ENCODE peak calls at places on chromosomes 4 and X, in four cellular contexts. W is foreskin keratinocyte, P is coronary artery, N is esophagus muscularis mucosa. I is an unnamed sample.

GRCh38 chr4:75781328-75781727 is 57.0 kb downstream of the USO1 start:
- DNase-seq in W (peak; percentile 18), N (no peak), P (no peak), I (no peak)

GRCh38 chr4:180407273-180407885 is 1835.8 kb upstream of the TENM3 start:
- DNase-seq in W (no peak), P (no peak), N (no peak), I (no peak)

GRCh38 chr4:97866821-97867556 is 276.3 kb downstream of the STPG2 start:
- DNase-seq in W (no peak), P (no peak), N (no peak), I (no peak)

GRCh38 chrX:70434352-70434866 is 10.2 kb upstream of the DLG3 start:
- DNase-seq in W (peak; percentile 39), N (peak; percentile 93), P (peak; percentile 89), I (peak; percentile 91)

GRCh38 chr4:4866124-4866832 is 6.8 kb downstream of the MSX1 start:
- DNase-seq in N (no peak), P (no peak), W (no peak), I (no peak)

GRCh38 chrX:107485019-107485418 is 35.6 kb downstream of the FRMPD3 start:
- DNase-seq in P (no peak), W (no peak), N (no peak), I (no peak)

GRCh38 chr4:40309250-40309774 is 25.8 kb upstream of the CHRNA9 start:
- DNase-seq in W (peak; percentile 22), P (peak; percentile 83), N (peak; percentile 96), I (peak; percentile 93)

GRCh38 chr4:13538427-13538973 is 5.8 kb downstream of the NKX3-2 start:
- DNase-seq in P (no peak), W (no peak), N (peak; percentile 88), I (no peak)

GRCh38 chrX:15055146-15055930 is 182.1 kb downstream of the MOSPD2 start:
- DNase-seq in P (no peak), N (no peak), W (peak; percentile 34), I (no peak)

GRCh38 chr4:163107754-163108153 is 58.9 kb downstream of the NAF1 start:
- DNase-seq in W (no peak), N (no peak), P (no peak), I (no peak)

GRCh38 chr4:9773464-9773863 is 8.0 kb upstream of the DRD5 start:
- DNase-seq in P (no peak), N (no peak), W (no peak), I (no peak)

GRCh38 chr4:114472269-114473032 is 126.2 kb upstream of the UGT8 start:
- DNase-seq in W (no peak), P (no peak), N (no peak), I (no peak)

GRCh38 chr4:151415978-151416377 is 7.0 kb downstream of the FHIP1A start:
- DNase-seq in P (no peak), W (no peak), N (no peak), I (no peak)

GRCh38 chr4:10811992-10812391 is 127.4 kb upstream of the CLNK start:
- DNase-seq in N (no peak), P (no peak), W (no peak), I (no peak)

GRCh38 chr4:75036046-75036445 is 103.1 kb downstream of the PARM1 start:
- DNase-seq in N (no peak), P (no peak), W (no peak), I (no peak)

GRCh38 chr4:123939621-123940020 is 543.0 kb downstream of the SPRY1 start:
- DNase-seq in W (peak; percentile 46), N (no peak), P (no peak), I (no peak)

GRCh38 chr4:136484996-136485395 is 1047.3 kb downstream of the PCDH18 start:
- DNase-seq in W (no peak), N (no peak), P (no peak), I (no peak)

GRCh38 chr4:112802780-112803179 is 165.8 kb downstream of the LARP7 start:
- DNase-seq in W (no peak), P (no peak), N (no peak), I (no peak)

GRCh38 chrX:20471483-20471882 is 204.8 kb upstream of the RPS6KA3 start:
- DNase-seq in W (no peak), P (no peak), N (no peak), I (no peak)

GRCh38 chr4:142480244-142480643 is 365.9 kb downstream of the INPP4B start:
- DNase-seq in N (no peak), W (no peak), P (no peak), I (no peak)

GRCh38 chrX:7225338-7225737 is 77.4 kb upstream of the PUDP start:
- DNase-seq in N (no peak), W (no peak), P (no peak), I (no peak)

GRCh38 chr4:35604252-35604651 is 640.1 kb downstream of the ARAP2 start:
- DNase-seq in N (no peak), P (no peak), W (no peak), I (no peak)

GRCh38 chr4:88382621-88383020 is 4.0 kb downstream of the HERC6 start:
- DNase-seq in W (peak; percentile 46), N (no peak), P (no peak), I (no peak)

GRCh38 chr4:108034560-108034959 is 44.9 kb downstream of the HADH start:
- DNase-seq in W (no peak), N (no peak), P (no peak), I (no peak)

GRCh38 chr4:5730436-5730835 is 19.4 kb downstream of the EVC start:
- DNase-seq in W (no peak), N (no peak), P (no peak), I (no peak)

GRCh38 chrX:101062171-101062570 is 10.3 kb upstream of the TRMT2B start:
- DNase-seq in P (no peak), W (no peak), N (no peak), I (no peak)

GRCh38 chrX:131405497-131405896 is 116.4 kb upstream of the IGSF1 start:
- DNase-seq in P (no peak), N (no peak), W (no peak), I (no peak)

GRCh38 chrX:25968920-25969319 is 169.2 kb upstream of the MAGEB18 start:
- DNase-seq in W (no peak), N (no peak), P (no peak), I (no peak)

GRCh38 chrX:15877380-15877779 is 22.8 kb upstream of the AP1S2 start:
- DNase-seq in P (no peak), N (no peak), W (no peak), I (no peak)

GRCh38 chr4:98568896-98569663 is 89.3 kb downstream of the TSPAN5 start:
- DNase-seq in N (peak; percentile 68), W (no peak), P (no peak), I (no peak)

GRCh38 chrX:12950851-12951589 is 23.9 kb upstream of the TMSB4X start:
- DNase-seq in N (no peak), P (no peak), W (no peak), I (no peak)

GRCh38 chr4:140020457-140021361 is 133.3 kb downstream of the MAML3 start:
- DNase-seq in W (no peak), P (no peak), N (no peak), I (no peak)

GRCh38 chrX:49072712-49073095 is 1.1 kb downstream of the PRAF2 start:
- DNase-seq in P (no peak), W (no peak), N (no peak), I (no peak)

GRCh38 chrX:55057691-55058249 is 17.1 kb upstream of the PAGE2B start:
- DNase-seq in P (no peak), W (no peak), N (no peak), I (no peak)

GRCh38 chr4:3787489-3788365 is 21.5 kb downstream of the ADRA2C start:
- DNase-seq in W (no peak), N (no peak), P (no peak), I (no peak)

GRCh38 chr4:3784469-3785291 is 18.5 kb downstream of the ADRA2C start:
- DNase-seq in W (no peak), P (no peak), N (no peak), I (no peak)

GRCh38 chr4:3785292-3785565 is 19.0 kb downstream of the ADRA2C start:
- DNase-seq in W (no peak), P (no peak), N (no peak), I (no peak)

GRCh38 chr4:3788366-3788660 is 22.1 kb downstream of the ADRA2C start:
- DNase-seq in N (no peak), W (no peak), P (no peak), I (no peak)

DNA sequence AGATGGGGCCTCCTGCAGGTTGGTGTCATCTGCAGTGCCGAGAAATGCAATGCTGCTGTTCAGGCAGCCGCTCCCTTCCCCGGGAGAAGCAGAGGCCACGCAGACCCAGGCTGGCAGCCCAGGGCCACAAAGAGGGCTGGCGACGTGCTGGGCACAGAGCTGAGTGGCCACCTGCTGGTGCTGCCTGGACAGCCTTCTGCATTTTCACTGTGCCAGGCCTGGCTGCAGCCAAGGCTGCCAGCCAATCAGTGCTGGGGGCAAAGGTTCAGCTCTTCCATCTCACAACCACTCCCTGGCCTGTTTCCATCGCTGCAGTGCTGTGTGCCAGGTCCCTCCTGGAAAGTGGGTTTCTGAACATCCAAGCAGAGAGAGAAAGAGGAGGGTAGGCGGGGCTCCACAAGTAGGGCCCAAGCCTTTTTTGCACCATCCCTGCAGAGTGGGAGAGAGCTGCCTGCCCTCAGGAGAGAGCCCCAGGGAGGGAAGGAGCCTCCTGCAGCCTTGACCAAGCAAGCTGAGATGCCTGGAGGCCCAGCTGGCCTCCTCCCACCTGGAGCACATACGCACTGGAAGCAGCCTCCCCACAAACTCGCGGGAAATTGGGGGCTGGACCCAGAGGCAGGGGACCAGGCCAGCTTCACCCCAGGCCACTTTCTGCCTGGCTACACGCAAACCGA is 20.1 kb downstream of the ADRA2C start:
- DNase-seq in W (no peak), N (no peak), P (no peak), I (no peak)
- TF ChIP-seq CTCF in W (no peak), N (no peak), P (no peak), I (no peak)

DNA sequence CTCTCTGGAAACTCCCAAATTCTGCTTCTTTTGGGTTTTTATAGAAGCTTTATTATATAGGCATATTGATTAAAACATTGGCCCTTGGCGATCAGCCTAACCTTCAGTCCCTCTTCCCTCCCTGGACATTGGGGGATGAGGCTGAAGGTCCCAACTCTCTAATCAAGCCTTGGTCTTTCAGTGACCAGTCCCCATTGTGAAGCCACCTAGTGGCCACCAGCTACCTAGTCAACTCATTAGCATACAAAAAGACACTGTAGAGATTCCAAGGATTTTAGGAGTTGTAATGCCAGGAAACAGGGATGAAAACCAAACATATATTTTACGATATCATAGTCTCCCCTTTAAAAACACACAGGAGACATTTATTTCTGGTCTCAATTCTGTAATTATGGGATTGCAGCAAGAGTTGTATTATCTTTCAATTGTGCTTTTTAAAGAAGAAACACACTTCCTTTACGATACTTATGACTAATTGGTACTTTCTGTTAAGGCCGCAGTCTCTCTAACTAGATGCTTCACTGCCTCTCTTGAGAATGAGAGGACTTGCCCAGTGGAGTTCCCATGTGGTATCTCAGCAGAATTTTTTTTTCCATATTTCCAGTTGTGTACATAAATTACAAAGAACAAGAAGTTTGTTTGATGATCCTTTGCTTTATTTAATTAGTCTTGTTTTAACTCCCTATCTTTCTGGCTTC is 58.2 kb downstream of the WDR17 start:
- DNase-seq in W (no peak), N (no peak), P (no peak), I (no peak)
- TF ChIP-seq CTCF in W (peak; percentile 55), N (peak; percentile 25), P (peak; percentile 20), I (peak; percentile 58)

GRCh38 chrX:145923376-145923775 is 105.7 kb downstream of the SLITRK2 start:
- DNase-seq in N (no peak), P (no peak), W (no peak), I (no peak)
- TF ChIP-seq CTCF in N (no peak), P (no peak), W (no peak), I (no peak)

DNA sequence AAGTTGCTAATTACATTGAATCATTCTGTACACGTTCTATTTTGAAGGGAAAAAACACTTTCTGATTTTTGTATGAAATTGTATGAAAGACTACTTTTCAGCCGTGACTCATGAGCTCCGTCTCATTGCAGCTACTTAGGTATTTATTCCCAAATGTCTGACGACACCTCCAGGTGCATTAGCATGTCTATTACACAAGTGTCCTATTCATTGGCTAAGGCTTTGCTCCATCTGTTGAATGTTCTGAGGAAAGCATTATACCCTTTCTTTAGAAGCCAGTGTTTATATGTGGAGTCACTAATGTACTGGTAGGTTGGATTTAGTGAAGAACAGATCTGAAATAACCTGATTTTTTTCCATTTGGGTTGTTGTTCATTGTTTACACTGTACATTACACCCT is 51.8 kb downstream of the MAP7D3 start:
- DNase-seq in P (no peak), N (no peak), W (peak; percentile 63), I (no peak)
- TF ChIP-seq CTCF in P (no peak), N (no peak), W (no peak), I (no peak)

I was measured in osteocyte.